ENCODE peak calls at places on chromosomes 4 and X, in six cellular contexts. G is mammary epithelial cell, R is CD14-positive monocyte, P is GM12865, N is fibroblast of lung, H is gastrocnemius medialis. M is an unnamed sample.

GRCh38 chrX:51395807-51396728 is 63.4 kb downstream of the NUDT10 start:
- DNase-seq in R (no peak), H (no peak), N (peak), G (no peak), P (peak), M (peak)

GRCh38 chr4:183987987-183988392 is 82.9 kb downstream of the STOX2 start:
- DNase-seq in R (peak), N (peak), G (peak), P (no peak), H (peak), M (no peak)

GRCh38 chrX:23699636-23700194 is 32.4 kb downstream of the PRDX4 start:
- DNase-seq in R (no peak), G (no peak), N (peak), H (no peak), P (no peak), M (peak)

GRCh38 chr4:7193040-7193958 is 961 bp downstream of the SORCS2 start:
- DNase-seq in H (no peak), R (no peak), N (no peak), P (no peak), G (no peak), M (no peak)

GRCh38 chr4:7691992-7692391 is 247.7 kb downstream of the AFAP1 start:
- DNase-seq in G (no peak), P (no peak), H (no peak), R (no peak), N (no peak), M (no peak)

GRCh38 chr4:77959566-77960338 is 97.1 kb downstream of the MRPL1 start:
- DNase-seq in N (peak), H (no peak), G (peak), R (no peak), P (peak), M (no peak)

GRCh38 chrX:96314974-96315373 is 369.7 kb upstream of the DIAPH2 start:
- DNase-seq in R (no peak), P (no peak), N (peak), H (no peak), G (peak), M (no peak)

GRCh38 chr4:186717556-186717955 is 6.1 kb downstream of the FAT1 start:
- DNase-seq in R (no peak), P (no peak), N (no peak), G (peak), H (no peak), M (no peak)

GRCh38 chr4:186871856-186872255 is 148.2 kb upstream of the FAT1 start:
- DNase-seq in N (no peak), G (no peak), P (no peak), H (no peak), R (no peak), M (no peak)

GRCh38 chr4:152572417-152573086 is 36.7 kb upstream of the FBXW7 start:
- DNase-seq in G (peak), H (no peak), N (peak), P (no peak), R (no peak), M (no peak)

GRCh38 chr4:143559757-143560147 is 46.2 kb downstream of the SMARCA5 start:
- DNase-seq in N (no peak), G (no peak), R (no peak), H (no peak), P (peak), M (peak)

GRCh38 chr4:127995776-127996175 is 30.6 kb downstream of the ABHD18 start:
- DNase-seq in R (no peak), G (peak), N (no peak), H (no peak), P (no peak), M (no peak)

GRCh38 chrX:15579778-15580747 is 20.7 kb downstream of the ACE2 start:
- DNase-seq in H (no peak), N (peak), G (peak), P (no peak), R (no peak), M (no peak)

GRCh38 chr4:52234539-52235174 is 183.6 kb downstream of the SPATA18 start:
- DNase-seq in G (peak), N (peak), R (no peak), P (no peak), H (no peak), M (no peak)
- TF ChIP-seq CTCF in G (peak), N (peak), R (no peak), P (no peak), H (peak), M (no peak)

GRCh38 chrX:38336538-38337240 is 9.4 kb upstream of the RPGR start:
- DNase-seq in G (no peak), N (no peak), H (no peak), P (no peak), R (no peak), M (no peak)

GRCh38 chrX:38332505-38332904 is 5.2 kb upstream of the RPGR start:
- DNase-seq in H (no peak), P (peak), G (no peak), R (no peak), N (no peak), M (no peak)

GRCh38 chrX:38335382-38335781 is 8.1 kb upstream of the RPGR start:
- DNase-seq in N (no peak), P (no peak), G (no peak), R (no peak), H (no peak), M (no peak)
- TF ChIP-seq CTCF in N (no peak), P (no peak), G (peak), R (no peak), H (no peak), M (no peak)

DNA sequence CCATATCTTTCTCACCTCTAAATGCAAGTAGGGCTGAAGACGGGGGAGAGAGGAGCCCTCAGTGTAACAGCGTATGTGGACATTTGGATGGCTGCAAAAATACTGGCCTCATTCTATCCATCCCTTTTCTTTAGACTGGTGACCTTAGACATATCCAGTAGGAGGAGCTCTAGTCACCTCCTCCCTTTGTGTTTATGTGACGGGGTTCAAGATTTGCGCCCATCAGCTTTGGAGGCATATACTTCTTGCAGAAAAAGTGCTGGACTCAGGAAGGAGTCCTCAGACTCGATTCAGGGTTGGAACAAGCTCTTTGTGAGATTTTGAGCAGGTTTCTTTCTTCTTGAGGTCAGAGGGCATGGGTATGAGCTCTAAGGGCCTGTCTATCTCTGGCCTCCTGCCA is 86.2 kb downstream of the MAMLD1 start:
- DNase-seq in G (no peak), N (no peak), R (no peak), H (no peak), P (peak), M (no peak)
- TF ChIP-seq CTCF in G (peak), N (peak), R (no peak), H (no peak), P (peak), M (no peak)

DNA sequence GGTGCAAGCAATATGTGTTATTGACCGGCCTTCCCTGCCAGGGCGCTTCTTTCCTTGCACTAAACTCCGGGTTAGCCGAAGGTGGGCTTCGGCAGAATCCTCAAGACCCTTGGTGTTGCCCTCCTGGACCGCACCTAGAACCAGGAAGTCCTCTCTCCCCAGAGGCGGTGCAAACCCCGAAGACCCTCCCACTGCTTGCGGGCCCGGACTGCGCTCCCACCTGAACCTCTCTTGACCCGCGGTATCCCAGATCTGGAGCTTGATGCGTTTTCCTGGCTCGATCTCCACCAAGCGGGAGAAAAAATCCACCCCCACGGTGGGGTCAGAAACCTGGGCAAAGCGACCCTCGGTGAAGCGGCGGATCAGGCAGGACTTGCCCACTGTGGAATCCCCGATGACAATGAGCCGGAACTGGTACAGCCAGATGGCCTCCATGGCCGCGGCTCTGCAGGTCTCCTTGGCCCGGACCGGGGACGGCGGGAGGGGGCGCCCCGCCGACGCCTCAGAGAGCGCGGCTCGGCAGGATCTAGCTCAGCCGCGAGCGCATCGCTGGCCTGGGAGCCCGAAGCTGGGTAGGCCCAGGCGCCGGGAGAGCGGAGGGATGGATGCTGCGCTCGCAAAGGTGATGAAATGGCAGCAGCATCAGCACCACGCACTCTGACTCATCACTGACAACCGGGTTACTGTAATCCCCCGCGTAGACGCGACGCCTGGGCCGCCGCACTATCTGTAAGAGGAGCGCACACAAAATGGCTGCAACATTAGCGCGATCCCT is at the start of gene RAB39B:
- DNase-seq in H (no peak), P (peak), G (peak), N (peak), R (peak), M (peak)
- TF ChIP-seq CTCF in H (no peak), P (no peak), G (no peak), N (no peak), R (no peak), M (no peak)

DNA sequence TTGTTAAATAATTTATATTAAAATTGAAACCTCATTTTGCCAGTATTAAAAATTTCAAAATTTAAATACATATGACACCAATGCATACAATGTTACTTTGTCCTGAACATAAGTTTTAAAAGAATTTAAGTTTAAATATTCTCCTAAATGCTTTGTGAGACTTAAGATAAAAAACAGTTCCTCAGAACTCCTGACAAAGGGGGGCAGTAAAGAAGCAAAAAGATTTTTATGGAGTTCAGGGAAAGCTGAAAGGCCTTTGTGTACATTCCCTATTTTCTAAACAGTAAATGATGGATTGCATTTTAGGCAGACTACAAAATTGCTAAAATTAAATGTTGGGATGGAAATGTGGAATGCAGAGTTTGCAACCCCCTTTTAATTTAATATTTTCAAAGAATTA is 81.8 kb downstream of the SNCA start:
- DNase-seq in H (no peak), R (no peak), N (peak), G (no peak), P (no peak), M (no peak)
- TF ChIP-seq CTCF in H (no peak), R (no peak), N (peak), G (peak), P (no peak), M (no peak)

DNA sequence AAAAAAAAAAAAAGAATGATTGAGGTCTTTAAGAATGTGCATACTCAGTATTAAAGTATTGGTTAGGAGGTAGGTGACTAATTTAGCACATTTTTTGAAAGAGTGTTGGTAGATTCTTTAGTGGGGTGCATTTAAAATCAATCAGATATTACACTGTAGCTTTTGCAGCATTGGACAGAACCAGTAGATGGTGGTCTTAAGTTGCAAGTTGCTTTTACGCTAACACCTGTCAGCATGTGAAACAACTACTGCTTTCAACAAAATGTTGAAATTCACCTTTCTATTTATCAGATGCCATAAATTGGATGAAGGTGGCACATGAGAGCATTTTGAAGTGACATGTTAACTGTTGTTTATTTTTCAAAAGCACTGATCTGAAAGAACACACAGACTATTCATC is 41.0 kb downstream of the NAA11 start:
- DNase-seq in R (no peak), N (peak), P (no peak), H (no peak), G (no peak), M (no peak)
- TF ChIP-seq CTCF in R (no peak), N (no peak), P (no peak), H (no peak), G (no peak), M (no peak)

DNA sequence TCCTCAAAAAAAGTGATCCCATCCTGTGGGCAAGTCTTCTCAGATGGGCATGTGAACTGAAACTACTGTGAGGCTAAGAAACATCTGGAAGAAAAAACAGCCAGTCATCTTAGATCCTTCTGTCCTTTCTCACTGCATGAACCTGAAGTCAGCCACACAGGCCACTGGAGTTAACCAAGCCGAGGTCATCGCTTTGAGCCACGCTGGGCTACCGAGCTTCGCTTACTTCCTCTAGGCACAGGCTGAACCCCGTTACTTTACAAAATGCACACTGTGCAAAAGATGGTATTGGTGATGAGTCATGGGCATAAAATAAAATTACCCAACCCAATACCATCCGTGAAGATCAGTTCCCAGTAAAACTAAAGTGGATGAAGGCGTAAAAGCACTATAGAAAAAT is 86.2 kb downstream of the MTMR1 start:
- DNase-seq in P (no peak), N (no peak), H (no peak), G (no peak), R (peak), M (no peak)
- TF ChIP-seq CTCF in P (no peak), N (no peak), H (no peak), G (no peak), R (no peak), M (no peak)

GRCh38 chr4:1812720-1813119 is 19.6 kb downstream of the FGFR3 start:
- DNase-seq in G (no peak), R (no peak), H (no peak), P (no peak), N (no peak), M (no peak)

GRCh38 chr4:1815096-1815996 is 22.3 kb downstream of the FGFR3 start:
- DNase-seq in N (no peak), P (no peak), G (no peak), R (no peak), H (no peak), M (no peak)

GRCh38 chr4:1813231-1813630 is 20.1 kb downstream of the FGFR3 start:
- DNase-seq in G (no peak), N (no peak), R (no peak), P (no peak), H (no peak), M (no peak)

GRCh38 chr4:1814453-1814852 is 21.4 kb downstream of the FGFR3 start:
- DNase-seq in R (no peak), P (no peak), G (no peak), N (no peak), H (no peak), M (no peak)

GRCh38 chr4:1813915-1814314 is 20.8 kb downstream of the FGFR3 start:
- DNase-seq in N (no peak), H (no peak), P (no peak), R (no peak), G (no peak), M (no peak)
- TF ChIP-seq CTCF in N (peak), H (no peak), P (peak), R (no peak), G (no peak), M (no peak)

M was measured in activated CD8-positive, alpha-beta T cell treated with anti-CD3 and anti-CD28 coated beads for 36 hours.